ENCODE peak calls at places on chromosome 13, in six cellular contexts. One of them, this sample, is unnamed.

GRCh38 chr13:27183561-27184147 is 12.0 kb upstream of the USP12 start:
- DNase-seq in type B pancreatic cell: no peak
- DNase-seq in progenitor cell of endocrine pancreas: no peak
- DNase-seq in astrocyte of the cerebellum: no peak
- DNase-seq in WERI-Rb-1: peak
- DNase-seq in nephron progenitor cell: no peak
- DNase-seq in this sample: no peak

GRCh38 chr13:38564751-38565150 is 122.1 kb upstream of the FREM2 start:
- DNase-seq in type B pancreatic cell: no peak
- DNase-seq in progenitor cell of endocrine pancreas: no peak
- DNase-seq in astrocyte of the cerebellum: no peak
- DNase-seq in WERI-Rb-1: no peak
- DNase-seq in nephron progenitor cell: no peak
- DNase-seq in this sample: no peak

GRCh38 chr13:73334459-73334858 is 275.7 kb downstream of the KLF5 start:
- DNase-seq in type B pancreatic cell: no peak
- DNase-seq in progenitor cell of endocrine pancreas: no peak
- DNase-seq in astrocyte of the cerebellum: no peak
- DNase-seq in WERI-Rb-1: no peak
- DNase-seq in nephron progenitor cell: no peak
- DNase-seq in this sample: no peak

GRCh38 chr13:65600702-65601101 is 1629.4 kb downstream of the PCDH9 start:
- DNase-seq in type B pancreatic cell: no peak
- DNase-seq in progenitor cell of endocrine pancreas: no peak
- DNase-seq in astrocyte of the cerebellum: no peak
- DNase-seq in WERI-Rb-1: no peak
- DNase-seq in nephron progenitor cell: no peak
- DNase-seq in this sample: no peak

GRCh38 chr13:92122454-92122853 is 724.0 kb downstream of the GPC5 start:
- DNase-seq in type B pancreatic cell: no peak
- DNase-seq in progenitor cell of endocrine pancreas: no peak
- DNase-seq in astrocyte of the cerebellum: no peak
- DNase-seq in WERI-Rb-1: no peak
- DNase-seq in nephron progenitor cell: no peak
- DNase-seq in this sample: no peak

GRCh38 chr13:41670873-41671443 is 213.6 kb downstream of the RGCC start:
- DNase-seq in type B pancreatic cell: no peak
- DNase-seq in progenitor cell of endocrine pancreas: no peak
- DNase-seq in astrocyte of the cerebellum: no peak
- DNase-seq in WERI-Rb-1: no peak
- DNase-seq in nephron progenitor cell: no peak
- DNase-seq in this sample: no peak

GRCh38 chr13:76387561-76387960 is 498.6 kb downstream of the KCTD12 start:
- DNase-seq in type B pancreatic cell: no peak
- DNase-seq in progenitor cell of endocrine pancreas: no peak
- DNase-seq in astrocyte of the cerebellum: no peak
- DNase-seq in WERI-Rb-1: no peak
- DNase-seq in nephron progenitor cell: no peak
- DNase-seq in this sample: no peak

GRCh38 chr13:93183302-93183701 is 43.3 kb upstream of the GPC6 start:
- DNase-seq in type B pancreatic cell: no peak
- DNase-seq in progenitor cell of endocrine pancreas: no peak
- DNase-seq in astrocyte of the cerebellum: no peak
- DNase-seq in WERI-Rb-1: peak
- DNase-seq in nephron progenitor cell: no peak
- DNase-seq in this sample: no peak

GRCh38 chr13:74966814-74967213 is 515.2 kb downstream of the TBC1D4 start:
- DNase-seq in type B pancreatic cell: no peak
- DNase-seq in progenitor cell of endocrine pancreas: no peak
- DNase-seq in astrocyte of the cerebellum: no peak
- DNase-seq in WERI-Rb-1: no peak
- DNase-seq in nephron progenitor cell: no peak
- DNase-seq in this sample: no peak

GRCh38 chr13:51286135-51287002 is 53.1 kb upstream of the SERPINE3 start:
- DNase-seq in type B pancreatic cell: peak
- DNase-seq in progenitor cell of endocrine pancreas: peak
- DNase-seq in astrocyte of the cerebellum: peak
- DNase-seq in WERI-Rb-1: peak
- DNase-seq in nephron progenitor cell: peak
- DNase-seq in this sample: peak

GRCh38 chr13:26941345-26942174 is 181.0 kb upstream of the GPR12 start:
- DNase-seq in type B pancreatic cell: no peak
- DNase-seq in progenitor cell of endocrine pancreas: no peak
- DNase-seq in astrocyte of the cerebellum: no peak
- DNase-seq in WERI-Rb-1: peak
- DNase-seq in nephron progenitor cell: no peak
- DNase-seq in this sample: no peak

GRCh38 chr13:38952827-38953226 is 37.8 kb downstream of the STOML3 start:
- DNase-seq in type B pancreatic cell: no peak
- DNase-seq in progenitor cell of endocrine pancreas: no peak
- DNase-seq in astrocyte of the cerebellum: no peak
- DNase-seq in WERI-Rb-1: no peak
- DNase-seq in nephron progenitor cell: no peak
- DNase-seq in this sample: no peak

GRCh38 chr13:63855457-63856118 is 2439.9 kb upstream of the PCDH20 start:
- DNase-seq in type B pancreatic cell: no peak
- DNase-seq in progenitor cell of endocrine pancreas: no peak
- DNase-seq in astrocyte of the cerebellum: no peak
- DNase-seq in WERI-Rb-1: no peak
- DNase-seq in nephron progenitor cell: no peak
- DNase-seq in this sample: no peak

GRCh38 chr13:74217816-74218215 is 83.6 kb upstream of the KLF12 start:
- DNase-seq in type B pancreatic cell: no peak
- DNase-seq in progenitor cell of endocrine pancreas: no peak
- DNase-seq in astrocyte of the cerebellum: no peak
- DNase-seq in WERI-Rb-1: no peak
- DNase-seq in nephron progenitor cell: no peak
- DNase-seq in this sample: no peak

GRCh38 chr13:99868767-99869166 is 102.8 kb downstream of the ZIC5 start:
- DNase-seq in type B pancreatic cell: no peak
- DNase-seq in progenitor cell of endocrine pancreas: no peak
- DNase-seq in astrocyte of the cerebellum: no peak
- DNase-seq in WERI-Rb-1: no peak
- DNase-seq in nephron progenitor cell: no peak
- DNase-seq in this sample: no peak

GRCh38 chr13:88958821-88959220 is 1287.7 kb downstream of the SLITRK5 start:
- DNase-seq in type B pancreatic cell: no peak
- DNase-seq in progenitor cell of endocrine pancreas: no peak
- DNase-seq in astrocyte of the cerebellum: peak
- DNase-seq in WERI-Rb-1: no peak
- DNase-seq in nephron progenitor cell: no peak
- DNase-seq in this sample: no peak

GRCh38 chr13:90713436-90714133 is 633.9 kb upstream of the MIR17HG start:
- DNase-seq in type B pancreatic cell: no peak
- DNase-seq in progenitor cell of endocrine pancreas: no peak
- DNase-seq in astrocyte of the cerebellum: no peak
- DNase-seq in WERI-Rb-1: no peak
- DNase-seq in nephron progenitor cell: no peak
- DNase-seq in this sample: no peak

GRCh38 chr13:80276371-80277289 is 64.3 kb downstream of the SPRY2 start:
- DNase-seq in type B pancreatic cell: no peak
- DNase-seq in progenitor cell of endocrine pancreas: no peak
- DNase-seq in astrocyte of the cerebellum: peak
- DNase-seq in WERI-Rb-1: no peak
- DNase-seq in nephron progenitor cell: peak
- DNase-seq in this sample: no peak

GRCh38 chr13:66162470-66162869 is 1067.7 kb downstream of the PCDH9 start:
- DNase-seq in type B pancreatic cell: no peak
- DNase-seq in progenitor cell of endocrine pancreas: no peak
- DNase-seq in astrocyte of the cerebellum: no peak
- DNase-seq in WERI-Rb-1: no peak
- DNase-seq in nephron progenitor cell: no peak
- DNase-seq in this sample: no peak

GRCh38 chr13:38868870-38869269 is 121.8 kb downstream of the STOML3 start:
- DNase-seq in type B pancreatic cell: no peak
- DNase-seq in progenitor cell of endocrine pancreas: peak
- DNase-seq in astrocyte of the cerebellum: no peak
- DNase-seq in WERI-Rb-1: no peak
- DNase-seq in nephron progenitor cell: no peak
- DNase-seq in this sample: no peak

GRCh38 chr13:20331419-20331818 is 99.3 kb upstream of the GJB6 start:
- DNase-seq in type B pancreatic cell: no peak
- DNase-seq in progenitor cell of endocrine pancreas: no peak
- DNase-seq in astrocyte of the cerebellum: no peak
- DNase-seq in WERI-Rb-1: no peak
- DNase-seq in nephron progenitor cell: no peak
- DNase-seq in this sample: no peak

GRCh38 chr13:29978211-29978610 is 127.8 kb upstream of the UBL3 start:
- DNase-seq in type B pancreatic cell: no peak
- DNase-seq in progenitor cell of endocrine pancreas: no peak
- DNase-seq in astrocyte of the cerebellum: no peak
- DNase-seq in WERI-Rb-1: no peak
- DNase-seq in nephron progenitor cell: no peak
- DNase-seq in this sample: no peak

GRCh38 chr13:89169951-89170350 is 1498.8 kb downstream of the SLITRK5 start:
- DNase-seq in type B pancreatic cell: no peak
- DNase-seq in progenitor cell of endocrine pancreas: no peak
- DNase-seq in astrocyte of the cerebellum: no peak
- DNase-seq in WERI-Rb-1: no peak
- DNase-seq in nephron progenitor cell: no peak
- DNase-seq in this sample: no peak

GRCh38 chr13:24670927-24671326 is 9.3 kb upstream of the ATP12A start:
- DNase-seq in type B pancreatic cell: no peak
- DNase-seq in progenitor cell of endocrine pancreas: no peak
- DNase-seq in astrocyte of the cerebellum: no peak
- DNase-seq in WERI-Rb-1: peak
- DNase-seq in nephron progenitor cell: peak
- DNase-seq in this sample: no peak
- TF ChIP-seq CTCF in type B pancreatic cell: no peak
- TF ChIP-seq CTCF in progenitor cell of endocrine pancreas: peak
- TF ChIP-seq CTCF in astrocyte of the cerebellum: no peak
- TF ChIP-seq CTCF in WERI-Rb-1: peak
- TF ChIP-seq CTCF in nephron progenitor cell: no peak
- TF ChIP-seq CTCF in this sample: no peak

GRCh38 chr13:43159007-43159406 is 135.6 kb downstream of the DNAJC15 start:
- DNase-seq in type B pancreatic cell: no peak
- DNase-seq in progenitor cell of endocrine pancreas: no peak
- DNase-seq in astrocyte of the cerebellum: peak
- DNase-seq in WERI-Rb-1: no peak
- DNase-seq in nephron progenitor cell: no peak
- DNase-seq in this sample: no peak
- TF ChIP-seq CTCF in type B pancreatic cell: peak
- TF ChIP-seq CTCF in progenitor cell of endocrine pancreas: no peak
- TF ChIP-seq CTCF in astrocyte of the cerebellum: peak
- TF ChIP-seq CTCF in WERI-Rb-1: no peak
- TF ChIP-seq CTCF in nephron progenitor cell: no peak
- TF ChIP-seq CTCF in this sample: no peak

GRCh38 chr13:113002206-113002821 is 33.3 kb downstream of the MCF2L start:
- DNase-seq in type B pancreatic cell: no peak
- DNase-seq in progenitor cell of endocrine pancreas: no peak
- DNase-seq in astrocyte of the cerebellum: no peak
- DNase-seq in WERI-Rb-1: peak
- DNase-seq in nephron progenitor cell: peak
- DNase-seq in this sample: no peak
- TF ChIP-seq CTCF in type B pancreatic cell: peak
- TF ChIP-seq CTCF in progenitor cell of endocrine pancreas: peak
- TF ChIP-seq CTCF in astrocyte of the cerebellum: peak
- TF ChIP-seq CTCF in WERI-Rb-1: peak
- TF ChIP-seq CTCF in nephron progenitor cell: peak
- TF ChIP-seq CTCF in this sample: no peak

GRCh38 chr13:23986619-23987018 is 89.3 kb upstream of the C1QTNF9B start:
- DNase-seq in type B pancreatic cell: no peak
- DNase-seq in progenitor cell of endocrine pancreas: no peak
- DNase-seq in astrocyte of the cerebellum: peak
- DNase-seq in WERI-Rb-1: no peak
- DNase-seq in nephron progenitor cell: no peak
- DNase-seq in this sample: no peak

GRCh38 chr13:23985060-23985459 is 87.8 kb upstream of the C1QTNF9B start:
- DNase-seq in type B pancreatic cell: no peak
- DNase-seq in progenitor cell of endocrine pancreas: no peak
- DNase-seq in astrocyte of the cerebellum: no peak
- DNase-seq in WERI-Rb-1: no peak
- DNase-seq in nephron progenitor cell: no peak
- DNase-seq in this sample: no peak

GRCh38 chr13:23988546-23989122 is 91.3 kb upstream of the C1QTNF9B start:
- DNase-seq in type B pancreatic cell: no peak
- DNase-seq in progenitor cell of endocrine pancreas: no peak
- DNase-seq in astrocyte of the cerebellum: no peak
- DNase-seq in WERI-Rb-1: no peak
- DNase-seq in nephron progenitor cell: no peak
- DNase-seq in this sample: no peak

GRCh38 chr13:23985846-23986245 is 88.5 kb upstream of the C1QTNF9B start:
- DNase-seq in type B pancreatic cell: no peak
- DNase-seq in progenitor cell of endocrine pancreas: no peak
- DNase-seq in astrocyte of the cerebellum: no peak
- DNase-seq in WERI-Rb-1: peak
- DNase-seq in nephron progenitor cell: no peak
- DNase-seq in this sample: no peak

GRCh38 chr13:23987331-23987730 is 90.0 kb upstream of the C1QTNF9B start:
- DNase-seq in type B pancreatic cell: no peak
- DNase-seq in progenitor cell of endocrine pancreas: no peak
- DNase-seq in astrocyte of the cerebellum: no peak
- DNase-seq in WERI-Rb-1: no peak
- DNase-seq in nephron progenitor cell: no peak
- DNase-seq in this sample: no peak
- TF ChIP-seq CTCF in type B pancreatic cell: no peak
- TF ChIP-seq CTCF in progenitor cell of endocrine pancreas: no peak
- TF ChIP-seq CTCF in astrocyte of the cerebellum: no peak
- TF ChIP-seq CTCF in WERI-Rb-1: no peak
- TF ChIP-seq CTCF in nephron progenitor cell: no peak
- TF ChIP-seq CTCF in this sample: no peak

DNA sequence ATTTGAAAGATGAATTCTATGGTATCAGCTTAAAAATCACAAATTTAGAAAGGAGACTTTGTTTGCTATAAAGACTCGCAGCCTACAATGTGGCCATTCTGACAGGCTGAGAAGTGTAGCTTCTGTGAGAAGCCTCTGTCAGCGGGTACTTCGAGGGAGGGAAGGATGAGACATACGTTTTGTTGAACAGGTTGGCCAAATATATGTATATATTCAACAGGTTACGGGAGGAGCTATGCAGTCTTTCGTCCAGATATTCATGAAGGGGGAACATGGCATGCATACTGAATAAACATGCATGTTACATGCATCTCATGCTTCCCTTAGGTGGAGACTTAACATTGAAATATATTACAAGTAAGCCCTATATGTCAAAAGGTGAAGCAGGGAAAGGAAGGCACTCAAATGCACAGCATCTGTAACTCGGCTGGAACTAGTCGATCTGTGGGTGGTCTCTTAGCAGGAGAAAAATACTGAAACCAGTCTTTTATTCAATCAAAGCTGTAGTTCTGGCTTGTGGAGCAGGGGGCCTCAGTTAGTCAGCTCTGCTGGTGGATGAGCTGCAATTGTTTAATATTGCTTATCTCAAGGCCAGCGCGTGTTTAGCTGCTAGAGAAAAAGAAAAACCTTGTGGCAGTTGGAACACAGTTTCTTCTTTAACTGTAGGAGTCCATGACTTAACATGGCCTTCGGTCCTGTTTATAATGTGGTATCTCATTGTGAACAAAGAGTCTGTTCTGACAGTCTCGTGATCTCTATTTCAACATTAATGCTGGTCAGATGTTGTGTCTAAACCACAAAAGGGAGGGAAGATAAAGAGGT is 94.3 kb downstream of the FAM216B start:
- DNase-seq in type B pancreatic cell: no peak
- DNase-seq in progenitor cell of endocrine pancreas: no peak
- DNase-seq in astrocyte of the cerebellum: no peak
- DNase-seq in WERI-Rb-1: no peak
- DNase-seq in nephron progenitor cell: peak
- DNase-seq in this sample: no peak
- TF ChIP-seq CTCF in type B pancreatic cell: peak
- TF ChIP-seq CTCF in progenitor cell of endocrine pancreas: peak
- TF ChIP-seq CTCF in astrocyte of the cerebellum: peak
- TF ChIP-seq CTCF in WERI-Rb-1: no peak
- TF ChIP-seq CTCF in nephron progenitor cell: peak
- TF ChIP-seq CTCF in this sample: no peak